ENCODE peak calls at places on chromosomes 12 and 14, in ten cellular contexts. U is uterus, O is heart left ventricle, A is esophagus squamous epithelium, B is suprapubic skin, D is sigmoid colon, W is ovary, P is prostate gland, V is esophagus muscularis mucosa, K is IMR-90. Z is an unnamed sample.

GRCh38 chr12:46674818-46675217 is 151.0 kb downstream of the SLC38A4 start:
- DNase-seq in U (no peak), O (no peak), A (no peak), B (no peak), D (no peak), W (no peak), P (no peak), V (no peak), K (no peak), Z (no peak)

GRCh38 chr12:16939871-16940306 is 333.9 kb upstream of the LMO3 start:
- DNase-seq in U (no peak), O (no peak), A (no peak), B (no peak), D (no peak), W (no peak), P (no peak), V (no peak), K (peak), Z (no peak)

GRCh38 chr12:124094733-124095132 is 121.7 kb downstream of the ZNF664 start:
- DNase-seq in U (no peak), O (no peak), A (no peak), B (no peak), D (no peak), W (no peak), P (no peak), V (no peak), K (no peak), Z (no peak)

GRCh38 chr12:104131609-104132008 is 6.4 kb downstream of the NFYB start:
- DNase-seq in U (no peak), O (no peak), A (no peak), B (no peak), D (no peak), W (no peak), P (peak), V (no peak), K (no peak), Z (no peak)

GRCh38 chr12:14216405-14217294 is 148.8 kb upstream of the ATF7IP start:
- DNase-seq in U (no peak), O (no peak), A (no peak), B (no peak), D (no peak), W (no peak), P (no peak), V (no peak), K (peak), Z (no peak)

GRCh38 chr14:34052658-34053014 is 101.8 kb upstream of the EGLN3 start:
- DNase-seq in U (no peak), O (no peak), A (no peak), B (no peak), D (no peak), W (no peak), P (no peak), V (peak), K (no peak), Z (no peak)

GRCh38 chr12:58314610-58315009 is 373.2 kb downstream of the ATP23 start:
- DNase-seq in U (no peak), O (no peak), A (no peak), B (no peak), D (no peak), W (no peak), P (no peak), V (no peak), K (peak), Z (no peak)

GRCh38 chr14:68451676-68452387 is 341.0 kb downstream of the ZFP36L1 start:
- DNase-seq in U (no peak), O (peak), A (no peak), B (peak), D (peak), W (no peak), P (no peak), V (no peak), K (no peak), Z (no peak)

GRCh38 chr14:72024043-72024407 is 91.8 kb downstream of the RGS6 start:
- DNase-seq in U (no peak), O (no peak), A (no peak), B (no peak), D (no peak), W (no peak), P (no peak), V (no peak), K (peak), Z (no peak)

GRCh38 chr14:99928963-99929362 is 135.8 kb downstream of the EML1 start:
- DNase-seq in U (no peak), O (no peak), A (no peak), B (no peak), D (no peak), W (no peak), P (no peak), V (no peak), K (no peak), Z (no peak)

GRCh38 chr12:62632521-62632920 is 165.9 kb downstream of the MON2 start:
- DNase-seq in U (peak), O (peak), A (no peak), B (peak), D (peak), W (peak), P (peak), V (peak), K (no peak), Z (peak)

GRCh38 chr14:76768201-76768656 is 7.0 kb downstream of the VASH1 start:
- DNase-seq in U (no peak), O (peak), A (no peak), B (no peak), D (no peak), W (no peak), P (no peak), V (no peak), K (no peak), Z (peak)

GRCh38 chr12:102539651-102540553 is 59.5 kb upstream of the IGF1 start:
- DNase-seq in U (no peak), O (no peak), A (no peak), B (no peak), D (no peak), W (no peak), P (no peak), V (no peak), K (peak), Z (no peak)

GRCh38 chr14:92646952-92647461 is 101.4 kb downstream of the LGMN start:
- DNase-seq in U (peak), O (no peak), A (no peak), B (no peak), D (peak), W (no peak), P (peak), V (no peak), K (peak), Z (no peak)

GRCh38 chr12:3200032-3200617 is 122.9 kb downstream of the TSPAN9 start:
- DNase-seq in U (no peak), O (peak), A (no peak), B (no peak), D (no peak), W (peak), P (peak), V (no peak), K (peak), Z (no peak)

GRCh38 chr14:69161590-69161989 is 8.7 kb upstream of the DCAF5 start:
- DNase-seq in U (no peak), O (no peak), A (no peak), B (no peak), D (no peak), W (no peak), P (no peak), V (no peak), K (no peak), Z (no peak)

GRCh38 chr14:22460461-22461195 is 128.4 kb downstream of the DAD1 start:
- DNase-seq in U (no peak), O (no peak), A (no peak), B (no peak), D (no peak), W (no peak), P (no peak), V (no peak), K (peak), Z (no peak)
- TF ChIP-seq POLR2A in U (no peak), O (no peak), A (no peak), B (no peak), D (no peak), W (no peak), P (no peak), V (no peak), K (no peak), Z (no peak)

GRCh38 chr14:49861923-49862673 is 9.5 kb upstream of the NEMF start:
- DNase-seq in U (peak), O (peak), A (peak), B (peak), D (peak), W (peak), P (peak), V (peak), K (peak), Z (peak)
- TF ChIP-seq POLR2A in U (no peak), O (no peak), A (peak), B (no peak), D (no peak), W (peak), P (peak), V (peak), K (peak), Z (no peak)

DNA sequence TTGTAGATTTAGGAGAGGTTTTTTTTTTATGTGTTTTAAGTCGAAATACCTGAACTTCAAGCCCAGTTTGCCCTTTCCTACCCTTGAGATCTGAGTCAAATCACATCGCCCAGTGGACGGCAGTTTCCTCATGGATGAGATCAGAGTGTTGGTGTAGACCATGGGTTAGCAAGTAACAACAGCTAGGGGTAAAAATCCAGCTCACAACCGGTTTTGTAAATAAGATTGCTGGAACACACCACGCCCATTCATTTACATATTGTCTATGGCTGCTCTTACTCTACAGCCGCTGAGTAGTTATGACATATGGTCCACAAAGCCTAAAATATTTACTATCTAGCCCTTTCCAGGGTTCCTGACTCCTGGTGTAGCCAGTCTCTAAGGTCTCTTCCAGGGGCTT is 158.5 kb upstream of the PLEKHG7 start:
- DNase-seq in U (no peak), O (no peak), A (no peak), B (no peak), D (no peak), W (no peak), P (no peak), V (no peak), K (no peak), Z (no peak)
- TF ChIP-seq POLR2A in U (no peak), O (no peak), A (no peak), B (no peak), D (no peak), W (no peak), P (no peak), V (no peak), K (no peak), Z (no peak)

GRCh38 chr12:10610188-10610587 is 3.2 kb downstream of the MAGOHB start:
- DNase-seq in U (no peak), O (no peak), A (no peak), B (no peak), D (no peak), W (no peak), P (no peak), V (no peak), K (no peak), Z (no peak)
- TF ChIP-seq POLR2A in U (no peak), O (no peak), A (no peak), B (no peak), D (no peak), W (no peak), P (no peak), V (no peak), K (no peak), Z (no peak)

GRCh38 chr12:68154768-68155167 is 4.8 kb downstream of the IFNG start:
- DNase-seq in U (no peak), O (no peak), A (no peak), B (no peak), D (no peak), W (no peak), P (no peak), V (no peak), K (no peak), Z (no peak)
- TF ChIP-seq POLR2A in U (no peak), O (no peak), A (no peak), B (no peak), D (no peak), W (no peak), P (no peak), V (no peak), K (no peak), Z (no peak)

GRCh38 chr12:52691076-52691764 is 11.0 kb upstream of the KRT1 start:
- DNase-seq in U (no peak), O (no peak), A (no peak), B (no peak), D (no peak), W (no peak), P (no peak), V (no peak), K (no peak), Z (peak)
- TF ChIP-seq POLR2A in U (no peak), O (no peak), A (no peak), B (no peak), D (no peak), W (no peak), P (no peak), V (no peak), K (no peak), Z (no peak)

DNA sequence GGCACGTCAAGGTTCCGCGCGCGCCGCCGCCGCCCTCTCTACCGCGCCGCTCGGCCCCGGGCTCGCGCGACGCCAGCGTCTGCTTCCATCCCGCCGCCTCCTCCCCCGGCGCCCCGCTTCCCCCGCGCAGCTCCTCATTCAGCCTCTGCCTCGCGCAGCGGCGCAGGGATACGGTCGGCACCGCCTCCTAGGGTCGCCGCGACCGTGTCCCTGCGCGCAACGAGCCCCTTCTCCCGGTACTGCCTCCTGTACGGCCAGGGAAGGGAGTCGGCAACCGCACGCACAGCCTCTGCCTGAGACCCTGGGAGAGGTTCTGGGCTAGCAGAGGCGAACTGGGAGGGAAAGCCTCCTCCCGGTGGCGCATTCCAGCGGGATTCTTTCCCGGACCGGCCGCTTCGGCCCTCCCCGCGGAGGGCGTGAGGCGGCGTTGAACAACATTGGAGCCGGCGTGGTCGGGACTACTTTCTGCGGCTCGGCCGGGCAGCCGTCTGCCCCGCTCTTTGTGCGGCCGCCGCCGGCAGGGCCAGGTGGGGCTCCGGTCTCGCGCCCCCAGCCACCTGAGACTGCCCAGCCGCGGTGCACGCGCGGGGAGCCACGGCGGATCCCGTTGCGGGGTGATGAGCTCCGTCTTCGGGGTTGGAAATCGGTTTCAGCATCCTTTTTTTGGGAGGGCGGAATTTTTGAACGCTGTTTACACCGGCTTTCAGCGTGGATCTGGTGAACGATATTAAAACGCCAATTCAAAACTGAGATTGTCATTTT is at the start of gene LRP6:
- DNase-seq in U (peak), O (peak), A (no peak), B (peak), D (peak), W (peak), P (peak), V (peak), K (peak), Z (peak)
- TF ChIP-seq POLR2A in U (peak), O (peak), A (peak), B (no peak), D (peak), W (peak), P (peak), V (peak), K (peak), Z (peak)

Z was measured in breast epithelium.